ENCODE peak calls at places on chromosome 20, in ten cellular contexts. One of them, this sample, is unnamed.

GRCh38 chr20:38190166-38190565 is 25.1 kb upstream of the TGM2 start:
- DNase-seq in DMS153: no peak
- DNase-seq in HT-29: no peak
- DNase-seq in kidney glomerular epithelial cell: no peak
- DNase-seq in epithelial cell of esophagus: no peak
- DNase-seq in T-cell: no peak
- DNase-seq in iPS-NIHi11: no peak
- DNase-seq in nucleus accumbens: no peak
- DNase-seq in lower lobe of right lung: no peak
- DNase-seq in WTC11: no peak
- DNase-seq in this sample: no peak

GRCh38 chr20:38150595-38151170 is 14.4 kb downstream of the TGM2 start:
- DNase-seq in DMS153: no peak
- DNase-seq in HT-29: no peak
- DNase-seq in kidney glomerular epithelial cell: no peak
- DNase-seq in epithelial cell of esophagus: no peak
- DNase-seq in T-cell: no peak
- DNase-seq in iPS-NIHi11: no peak
- DNase-seq in nucleus accumbens: no peak
- DNase-seq in lower lobe of right lung: peak
- DNase-seq in WTC11: no peak
- DNase-seq in this sample: no peak

GRCh38 chr20:13220857-13221297 is at the start of gene ISM1:
- DNase-seq in DMS153: no peak
- DNase-seq in HT-29: no peak
- DNase-seq in kidney glomerular epithelial cell: no peak
- DNase-seq in epithelial cell of esophagus: peak
- DNase-seq in T-cell: peak
- DNase-seq in iPS-NIHi11: peak
- DNase-seq in nucleus accumbens: no peak
- DNase-seq in lower lobe of right lung: peak
- DNase-seq in WTC11: peak
- DNase-seq in this sample: peak

GRCh38 chr20:46494077-46494476 is 19.3 kb downstream of the ZNF334 start:
- DNase-seq in DMS153: no peak
- DNase-seq in HT-29: no peak
- DNase-seq in kidney glomerular epithelial cell: no peak
- DNase-seq in epithelial cell of esophagus: no peak
- DNase-seq in T-cell: no peak
- DNase-seq in iPS-NIHi11: no peak
- DNase-seq in nucleus accumbens: no peak
- DNase-seq in lower lobe of right lung: no peak
- DNase-seq in WTC11: no peak
- DNase-seq in this sample: no peak

GRCh38 chr20:57468523-57469417 is 56.2 kb downstream of the CTCFL start:
- DNase-seq in DMS153: no peak
- DNase-seq in HT-29: no peak
- DNase-seq in kidney glomerular epithelial cell: no peak
- DNase-seq in epithelial cell of esophagus: no peak
- DNase-seq in T-cell: no peak
- DNase-seq in iPS-NIHi11: no peak
- DNase-seq in nucleus accumbens: no peak
- DNase-seq in lower lobe of right lung: no peak
- DNase-seq in WTC11: no peak
- DNase-seq in this sample: no peak

GRCh38 chr20:63943808-63944077 is 12.5 kb downstream of the UCKL1 start:
- DNase-seq in DMS153: no peak
- DNase-seq in HT-29: no peak
- DNase-seq in kidney glomerular epithelial cell: no peak
- DNase-seq in epithelial cell of esophagus: no peak
- DNase-seq in T-cell: no peak
- DNase-seq in iPS-NIHi11: no peak
- DNase-seq in nucleus accumbens: no peak
- DNase-seq in lower lobe of right lung: no peak
- DNase-seq in WTC11: no peak
- DNase-seq in this sample: no peak

GRCh38 chr20:62732766-62733165 is 24.1 kb downstream of the NTSR1 start:
- DNase-seq in DMS153: no peak
- DNase-seq in HT-29: no peak
- DNase-seq in kidney glomerular epithelial cell: no peak
- DNase-seq in epithelial cell of esophagus: no peak
- DNase-seq in T-cell: no peak
- DNase-seq in iPS-NIHi11: no peak
- DNase-seq in nucleus accumbens: no peak
- DNase-seq in lower lobe of right lung: peak
- DNase-seq in WTC11: peak
- DNase-seq in this sample: no peak

GRCh38 chr20:19909696-19910095 is 107.5 kb upstream of the NAA20 start:
- DNase-seq in DMS153: no peak
- DNase-seq in HT-29: no peak
- DNase-seq in kidney glomerular epithelial cell: no peak
- DNase-seq in epithelial cell of esophagus: no peak
- DNase-seq in T-cell: no peak
- DNase-seq in iPS-NIHi11: no peak
- DNase-seq in nucleus accumbens: no peak
- DNase-seq in lower lobe of right lung: peak
- DNase-seq in WTC11: no peak
- DNase-seq in this sample: peak

GRCh38 chr20:45104786-45105185 is 3.9 kb upstream of the KCNS1 start:
- DNase-seq in DMS153: no peak
- DNase-seq in HT-29: no peak
- DNase-seq in kidney glomerular epithelial cell: peak
- DNase-seq in epithelial cell of esophagus: peak
- DNase-seq in T-cell: no peak
- DNase-seq in iPS-NIHi11: no peak
- DNase-seq in nucleus accumbens: no peak
- DNase-seq in lower lobe of right lung: no peak
- DNase-seq in WTC11: no peak
- DNase-seq in this sample: no peak

GRCh38 chr20:31698803-31699718 is 23.6 kb downstream of the BCL2L1 start:
- DNase-seq in DMS153: peak
- DNase-seq in HT-29: peak
- DNase-seq in kidney glomerular epithelial cell: peak
- DNase-seq in epithelial cell of esophagus: peak
- DNase-seq in T-cell: no peak
- DNase-seq in iPS-NIHi11: no peak
- DNase-seq in nucleus accumbens: no peak
- DNase-seq in lower lobe of right lung: peak
- DNase-seq in WTC11: no peak
- DNase-seq in this sample: peak

GRCh38 chr20:35601021-35601973 is 14.3 kb upstream of the SPAG4 start:
- DNase-seq in DMS153: peak
- DNase-seq in HT-29: no peak
- DNase-seq in kidney glomerular epithelial cell: no peak
- DNase-seq in epithelial cell of esophagus: peak
- DNase-seq in T-cell: peak
- DNase-seq in iPS-NIHi11: peak
- DNase-seq in nucleus accumbens: no peak
- DNase-seq in lower lobe of right lung: peak
- DNase-seq in WTC11: peak
- DNase-seq in this sample: peak

GRCh38 chr20:24787071-24787470 is 162.0 kb upstream of the CST7 start:
- DNase-seq in DMS153: no peak
- DNase-seq in HT-29: no peak
- DNase-seq in kidney glomerular epithelial cell: no peak
- DNase-seq in epithelial cell of esophagus: no peak
- DNase-seq in T-cell: no peak
- DNase-seq in iPS-NIHi11: no peak
- DNase-seq in nucleus accumbens: no peak
- DNase-seq in lower lobe of right lung: peak
- DNase-seq in WTC11: no peak
- DNase-seq in this sample: no peak

GRCh38 chr20:63441136-63441776 is 31.2 kb downstream of the KCNQ2 start:
- DNase-seq in DMS153: no peak
- DNase-seq in HT-29: no peak
- DNase-seq in kidney glomerular epithelial cell: no peak
- DNase-seq in epithelial cell of esophagus: no peak
- DNase-seq in T-cell: no peak
- DNase-seq in iPS-NIHi11: no peak
- DNase-seq in nucleus accumbens: no peak
- DNase-seq in lower lobe of right lung: no peak
- DNase-seq in WTC11: no peak
- DNase-seq in this sample: no peak

GRCh38 chr20:13694420-13695150 is 55.9 kb upstream of the TASP1 start:
- DNase-seq in DMS153: no peak
- DNase-seq in HT-29: no peak
- DNase-seq in kidney glomerular epithelial cell: no peak
- DNase-seq in epithelial cell of esophagus: no peak
- DNase-seq in T-cell: no peak
- DNase-seq in iPS-NIHi11: no peak
- DNase-seq in nucleus accumbens: no peak
- DNase-seq in lower lobe of right lung: no peak
- DNase-seq in WTC11: no peak
- DNase-seq in this sample: no peak

GRCh38 chr20:2706688-2707352 is 14.2 kb downstream of the EBF4 start:
- DNase-seq in DMS153: no peak
- DNase-seq in HT-29: no peak
- DNase-seq in kidney glomerular epithelial cell: no peak
- DNase-seq in epithelial cell of esophagus: no peak
- DNase-seq in T-cell: no peak
- DNase-seq in iPS-NIHi11: no peak
- DNase-seq in nucleus accumbens: no peak
- DNase-seq in lower lobe of right lung: no peak
- DNase-seq in WTC11: no peak
- DNase-seq in this sample: no peak

GRCh38 chr20:35954907-35955251 is 577 bp upstream of the SCAND1 start:
- DNase-seq in DMS153: peak
- DNase-seq in HT-29: peak
- DNase-seq in kidney glomerular epithelial cell: peak
- DNase-seq in epithelial cell of esophagus: peak
- DNase-seq in T-cell: peak
- DNase-seq in iPS-NIHi11: no peak
- DNase-seq in nucleus accumbens: no peak
- DNase-seq in lower lobe of right lung: no peak
- DNase-seq in WTC11: no peak
- DNase-seq in this sample: peak

GRCh38 chr20:31569163-31570020 is 35.7 kb upstream of the ID1 start:
- DNase-seq in DMS153: no peak
- DNase-seq in HT-29: peak
- DNase-seq in kidney glomerular epithelial cell: peak
- DNase-seq in epithelial cell of esophagus: peak
- DNase-seq in T-cell: peak
- DNase-seq in iPS-NIHi11: peak
- DNase-seq in nucleus accumbens: no peak
- DNase-seq in lower lobe of right lung: peak
- DNase-seq in WTC11: peak
- DNase-seq in this sample: peak

GRCh38 chr20:4068708-4069107 is 53.4 kb upstream of the RNF24 start:
- DNase-seq in DMS153: no peak
- DNase-seq in HT-29: peak
- DNase-seq in kidney glomerular epithelial cell: no peak
- DNase-seq in epithelial cell of esophagus: peak
- DNase-seq in T-cell: no peak
- DNase-seq in iPS-NIHi11: no peak
- DNase-seq in nucleus accumbens: no peak
- DNase-seq in lower lobe of right lung: no peak
- DNase-seq in WTC11: no peak
- DNase-seq in this sample: peak

GRCh38 chr20:31820228-31820627 is 1.1 kb downstream of the MYLK2 start:
- DNase-seq in DMS153: no peak
- DNase-seq in HT-29: no peak
- DNase-seq in kidney glomerular epithelial cell: no peak
- DNase-seq in epithelial cell of esophagus: no peak
- DNase-seq in T-cell: no peak
- DNase-seq in iPS-NIHi11: no peak
- DNase-seq in nucleus accumbens: no peak
- DNase-seq in lower lobe of right lung: no peak
- DNase-seq in WTC11: no peak
- DNase-seq in this sample: no peak

GRCh38 chr20:8310618-8311017 is 178.6 kb downstream of the PLCB1 start:
- DNase-seq in DMS153: no peak
- DNase-seq in HT-29: no peak
- DNase-seq in kidney glomerular epithelial cell: no peak
- DNase-seq in epithelial cell of esophagus: no peak
- DNase-seq in T-cell: no peak
- DNase-seq in iPS-NIHi11: no peak
- DNase-seq in nucleus accumbens: no peak
- DNase-seq in lower lobe of right lung: no peak
- DNase-seq in WTC11: no peak
- DNase-seq in this sample: no peak

GRCh38 chr20:24912397-24913075 is 36.5 kb upstream of the CST7 start:
- DNase-seq in DMS153: no peak
- DNase-seq in HT-29: no peak
- DNase-seq in kidney glomerular epithelial cell: no peak
- DNase-seq in epithelial cell of esophagus: no peak
- DNase-seq in T-cell: no peak
- DNase-seq in iPS-NIHi11: no peak
- DNase-seq in nucleus accumbens: no peak
- DNase-seq in lower lobe of right lung: no peak
- DNase-seq in WTC11: no peak
- DNase-seq in this sample: no peak

GRCh38 chr20:62764156-62764935 is 31.9 kb upstream of the MRGBP start:
- DNase-seq in DMS153: no peak
- DNase-seq in HT-29: no peak
- DNase-seq in kidney glomerular epithelial cell: no peak
- DNase-seq in epithelial cell of esophagus: no peak
- DNase-seq in T-cell: no peak
- DNase-seq in iPS-NIHi11: no peak
- DNase-seq in nucleus accumbens: no peak
- DNase-seq in lower lobe of right lung: peak
- DNase-seq in WTC11: no peak
- DNase-seq in this sample: no peak

GRCh38 chr20:47276856-47277541 is 79.5 kb downstream of the ZMYND8 start:
- DNase-seq in DMS153: no peak
- DNase-seq in HT-29: no peak
- DNase-seq in kidney glomerular epithelial cell: peak
- DNase-seq in epithelial cell of esophagus: no peak
- DNase-seq in T-cell: no peak
- DNase-seq in iPS-NIHi11: no peak
- DNase-seq in nucleus accumbens: no peak
- DNase-seq in lower lobe of right lung: no peak
- DNase-seq in WTC11: no peak
- DNase-seq in this sample: peak

GRCh38 chr20:46945465-46945864 is 50.8 kb downstream of the EYA2 start:
- DNase-seq in DMS153: no peak
- DNase-seq in HT-29: no peak
- DNase-seq in kidney glomerular epithelial cell: no peak
- DNase-seq in epithelial cell of esophagus: peak
- DNase-seq in T-cell: no peak
- DNase-seq in iPS-NIHi11: no peak
- DNase-seq in nucleus accumbens: no peak
- DNase-seq in lower lobe of right lung: no peak
- DNase-seq in WTC11: no peak
- DNase-seq in this sample: no peak

GRCh38 chr20:53660078-53660909 is 66.7 kb upstream of the ZNF217 start:
- DNase-seq in DMS153: no peak
- DNase-seq in HT-29: no peak
- DNase-seq in kidney glomerular epithelial cell: no peak
- DNase-seq in epithelial cell of esophagus: no peak
- DNase-seq in T-cell: peak
- DNase-seq in iPS-NIHi11: no peak
- DNase-seq in nucleus accumbens: no peak
- DNase-seq in lower lobe of right lung: no peak
- DNase-seq in WTC11: peak
- DNase-seq in this sample: no peak

GRCh38 chr20:61852268-61853072 is 213.2 kb downstream of the TAF4 start:
- DNase-seq in DMS153: no peak
- DNase-seq in HT-29: no peak
- DNase-seq in kidney glomerular epithelial cell: no peak
- DNase-seq in epithelial cell of esophagus: no peak
- DNase-seq in T-cell: no peak
- DNase-seq in iPS-NIHi11: no peak
- DNase-seq in nucleus accumbens: no peak
- DNase-seq in lower lobe of right lung: no peak
- DNase-seq in WTC11: no peak
- DNase-seq in this sample: no peak

GRCh38 chr20:18913701-18914100 is 100.1 kb downstream of the SCP2D1 start:
- DNase-seq in DMS153: no peak
- DNase-seq in HT-29: no peak
- DNase-seq in kidney glomerular epithelial cell: no peak
- DNase-seq in epithelial cell of esophagus: no peak
- DNase-seq in T-cell: no peak
- DNase-seq in iPS-NIHi11: no peak
- DNase-seq in nucleus accumbens: no peak
- DNase-seq in lower lobe of right lung: no peak
- DNase-seq in WTC11: no peak
- DNase-seq in this sample: no peak

GRCh38 chr20:910132-910839 is 5.8 kb downstream of the ANGPT4 start:
- DNase-seq in DMS153: no peak
- DNase-seq in HT-29: no peak
- DNase-seq in kidney glomerular epithelial cell: no peak
- DNase-seq in epithelial cell of esophagus: no peak
- DNase-seq in T-cell: no peak
- DNase-seq in iPS-NIHi11: no peak
- DNase-seq in nucleus accumbens: no peak
- DNase-seq in lower lobe of right lung: no peak
- DNase-seq in WTC11: no peak
- DNase-seq in this sample: no peak

This sample was measured in NCI-H69.